ENCODE peak calls at places on chromosomes 7 and 10, in four cellular contexts. K is stimulated activated CD8-positive, alpha-beta memory T cell treated with anti-CD3 and anti-CD28 coated beads, Interleukin-15, amount 100 ng/mL, for 24 hours; R is mesendoderm; X is GM06990. H is an unnamed sample.
A peak's percentile ranks its signal among the peaks of the same experiment; 100 is the strongest.

GRCh38 chr10:88038268-88038667 is 174.8 kb downstream of the PTEN start:
- DNase-seq in K (no peak), R (no peak), X (no peak), H (no peak)

GRCh38 chr7:14191686-14192098 is 202.2 kb upstream of the ETV1 start:
- DNase-seq in K (no peak), R (no peak), X (no peak), H (no peak)

GRCh38 chr7:124101173-124101768 is 68.4 kb upstream of the TMEM229A start:
- DNase-seq in K (no peak), R (peak; percentile 34), X (no peak), H (no peak)

GRCh38 chr10:88045544-88046415 is 182.4 kb downstream of the PTEN start:
- DNase-seq in K (no peak), R (no peak), X (no peak), H (no peak)

GRCh38 chr7:107551936-107552335 is 11.8 kb downstream of the COG5 start:
- DNase-seq in K (no peak), R (no peak), X (no peak), H (no peak)

GRCh38 chr7:142194201-142194600 is 63.7 kb downstream of the PRSS58 start:
- DNase-seq in K (no peak), R (no peak), X (no peak), H (no peak)

GRCh38 chr7:129947001-129947400 is 5.8 kb downstream of the UBE2H start:
- DNase-seq in K (no peak), R (no peak), X (no peak), H (no peak)

GRCh38 chr7:29957921-29958320 is 31.7 kb downstream of the SCRN1 start:
- DNase-seq in K (no peak), R (no peak), X (no peak), H (no peak)

GRCh38 chr10:63866075-63866746 is 345.0 kb downstream of the REEP3 start:
- DNase-seq in K (no peak), R (peak; percentile 93), X (peak; percentile 9), H (peak; percentile 72)

GRCh38 chr7:124784879-124785818 is 19.6 kb upstream of the GPR37 start:
- DNase-seq in K (no peak), R (peak; percentile 82), X (no peak), H (peak; percentile 49)

GRCh38 chr10:130141460-130141859 is 5.3 kb downstream of the GLRX3 start:
- DNase-seq in K (no peak), R (no peak), X (no peak), H (no peak)

GRCh38 chr7:96088579-96088978 is 233.3 kb downstream of the SLC25A13 start:
- DNase-seq in K (no peak), R (no peak), X (no peak), H (no peak)

GRCh38 chr10:26437637-26438461 is at the start of gene APBB1IP:
- DNase-seq in K (no peak), R (peak; percentile 68), X (peak; percentile 85), H (peak; percentile 60)

GRCh38 chr7:151729521-151729921 is 147.4 kb downstream of the PRKAG2 start:
- DNase-seq in K (no peak), R (no peak), X (no peak), H (no peak)

GRCh38 chr10:71349401-71349800 is 30.3 kb downstream of the SLC29A3 start:
- DNase-seq in K (no peak), R (peak; percentile 66), X (no peak), H (no peak)

GRCh38 chr7:106419455-106420182 is 134.8 kb upstream of the NAMPT start:
- DNase-seq in K (no peak), R (no peak), X (no peak), H (no peak)

GRCh38 chr10:122435212-122435827 is 19.1 kb upstream of the ARMS2 start:
- DNase-seq in K (no peak), R (peak; percentile 28), X (no peak), H (no peak)

GRCh38 chr7:49670991-49671390 is 102.4 kb upstream of the VWC2 start:
- DNase-seq in K (no peak), R (no peak), X (no peak), H (no peak)

GRCh38 chr7:159004411-159004810 is 140.3 kb downstream of the VIPR2 start:
- DNase-seq in K (no peak), R (no peak), X (no peak), H (no peak)

GRCh38 chr7:19284596-19285300 is 139.5 kb upstream of the FERD3L start:
- DNase-seq in K (no peak), R (no peak), X (no peak), H (no peak)

GRCh38 chr7:42445691-42446090 is 208.7 kb upstream of the GLI3 start:
- DNase-seq in K (no peak), R (no peak), X (no peak), H (no peak)

GRCh38 chr7:135441791-135442190 is 68.1 kb downstream of the CNOT4 start:
- DNase-seq in K (no peak), R (no peak), X (no peak), H (no peak)

GRCh38 chr7:1140481-1141104 is 19.4 kb downstream of the ZFAND2A start:
- DNase-seq in K (no peak), R (no peak), X (no peak), H (no peak)